ENCODE peak calls at places on chromosome 18, in eight cellular contexts. O is aorta; S is dorsolateral prefrontal cortex; C is A549; F is GM23248; W is HL-60; I is CD8-positive, alpha-beta T cell; G is naive thymus-derived CD4-positive, alpha-beta T cell. D is an unnamed sample.

GRCh38 chr18:33201509-33201926 is 239.0 kb downstream of the CCDC178 start:
- DNase-seq in G (no peak), S (no peak), F (peak; percentile 30), W (no peak), C (no peak), I (no peak), O (no peak), D (no peak)

GRCh38 chr18:36372902-36373301 is 75.4 kb downstream of the FHOD3 start:
- DNase-seq in O (no peak), W (peak; percentile 21), C (no peak), F (peak; percentile 17), I (no peak), S (no peak), G (no peak), D (no peak)

GRCh38 chr18:37334494-37335125 is 231.0 kb downstream of the CELF4 start:
- DNase-seq in F (peak; percentile 89), S (no peak), G (no peak), I (no peak), C (no peak), O (no peak), W (no peak), D (no peak)

GRCh38 chr18:43578636-43579203 is 301.4 kb upstream of the SYT4 start:
- DNase-seq in O (no peak), C (no peak), W (no peak), G (no peak), F (no peak), S (no peak), I (no peak), D (no peak)

GRCh38 chr18:42113529-42114191 is 158.6 kb downstream of the PIK3C3 start:
- DNase-seq in O (no peak), S (no peak), W (peak; percentile 63), F (peak; percentile 53), C (no peak), I (no peak), G (no peak), D (no peak)

GRCh38 chr18:6561029-6561861 is 146.5 kb upstream of the L3MBTL4 start:
- DNase-seq in F (peak; percentile 24), C (no peak), I (no peak), W (no peak), S (no peak), O (no peak), G (no peak), D (no peak)

GRCh38 chr18:13067124-13067523 is 76.0 kb downstream of the CEP192 start:
- DNase-seq in G (no peak), W (no peak), I (no peak), C (no peak), F (no peak), S (no peak), O (no peak), D (no peak)

GRCh38 chr18:32893915-32894314 is 121.1 kb upstream of the KLHL14 start:
- DNase-seq in C (peak; percentile 2), O (no peak), F (peak; percentile 7), W (no peak), S (no peak), G (no peak), I (no peak), D (no peak)

GRCh38 chr18:79493801-79494211 is 98.1 kb downstream of the NFATC1 start:
- DNase-seq in O (peak; percentile 65), G (no peak), W (no peak), F (no peak), C (no peak), I (no peak), S (peak; percentile 11), D (no peak)

GRCh38 chr18:7740815-7741214 is 173.7 kb downstream of the PTPRM start:
- DNase-seq in G (no peak), I (no peak), F (no peak), S (no peak), W (no peak), C (no peak), O (no peak), D (no peak)

GRCh38 chr18:80108122-80108536 is 933 bp upstream of the ADNP2 start:
- DNase-seq in W (no peak), S (no peak), G (no peak), F (no peak), C (no peak), I (no peak), O (peak; percentile 72), D (peak; percentile 54)

GRCh38 chr18:8507361-8507760 is 101.9 kb upstream of the RAB12 start:
- DNase-seq in I (no peak), G (no peak), S (no peak), C (no peak), W (no peak), F (peak; percentile 36), O (no peak), D (no peak)

GRCh38 chr18:34592961-34593382 is 117.1 kb upstream of the DTNA start:
- DNase-seq in F (peak; percentile 76), G (no peak), C (no peak), I (no peak), W (no peak), O (peak; percentile 84), S (no peak), D (no peak)

DNA sequence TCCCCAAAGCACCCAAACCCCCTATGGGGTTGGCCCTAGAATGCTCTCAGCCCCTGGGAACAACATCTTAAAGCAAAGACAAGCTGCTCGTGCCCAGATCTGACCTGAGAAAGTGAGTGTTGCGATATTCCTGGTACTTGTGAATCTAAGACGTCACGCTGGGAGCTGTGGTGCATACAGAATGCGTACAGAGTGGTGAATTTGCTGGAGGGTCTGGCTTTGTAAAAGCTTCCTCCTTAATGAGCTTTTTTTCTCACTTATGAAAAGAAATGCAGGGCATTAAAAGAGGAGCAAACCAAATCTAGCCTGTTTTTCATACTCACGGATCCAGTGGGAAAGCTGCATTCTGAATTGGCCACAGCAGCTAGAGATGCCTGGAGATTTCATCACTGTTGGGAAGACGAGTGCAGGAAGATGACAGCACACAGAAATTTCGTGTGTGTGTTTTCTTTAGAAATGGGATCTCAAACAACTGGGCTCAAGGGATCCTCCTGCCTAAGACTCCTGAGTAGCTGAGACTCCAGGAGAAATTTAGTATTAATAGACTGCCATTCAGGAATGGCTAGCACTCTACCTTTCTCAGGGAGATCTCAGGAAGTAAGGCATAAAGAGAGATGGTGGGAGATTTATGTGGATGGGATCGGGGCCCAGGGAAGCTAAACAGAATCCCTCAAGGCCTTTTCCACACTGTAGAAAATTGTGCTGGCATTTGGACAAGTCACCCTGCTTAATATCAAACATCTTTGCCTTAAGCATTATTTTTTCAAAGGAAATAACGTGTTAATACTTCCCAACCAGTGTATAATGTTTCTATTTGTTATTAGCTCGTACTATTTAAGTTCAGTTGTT is 181.3 kb downstream of the ALPK2 start:
- DNase-seq in G (no peak), F (peak; percentile 26), C (no peak), O (no peak), W (no peak), S (no peak), I (no peak), D (no peak)
- H3K27ac ChIP-seq in G (no peak overlapping the region), F (no peak overlapping the region), C (peak overlapping the region; percentile 24), O (no peak overlapping the region), W (no peak overlapping the region), S (peak overlapping the region; percentile 38), I (no peak overlapping the region), D (no peak overlapping the region)

GRCh38 chr18:10745232-10745631 is 219.4 kb downstream of the NAPG start:
- DNase-seq in C (no peak), I (no peak), O (no peak), G (no peak), W (no peak), S (no peak), F (no peak), D (no peak)
- H3K27ac ChIP-seq in C (no peak overlapping the region), I (no peak overlapping the region), O (no peak overlapping the region), G (no peak overlapping the region), W (no peak overlapping the region), S (no peak overlapping the region), F (no peak overlapping the region), D (no peak overlapping the region)

GRCh38 chr18:3250237-3251107 is 2.9 kb downstream of the MYL12A start:
- DNase-seq in F (peak; percentile 79), S (no peak), W (no peak), O (no peak), G (no peak), C (no peak), I (no peak), D (no peak)

GRCh38 chr18:3248062-3248669 is 565 bp downstream of the MYL12A start:
- DNase-seq in I (peak; percentile 33), S (no peak), F (peak; percentile 72), W (no peak), O (no peak), G (no peak), C (no peak), D (no peak)

GRCh38 chr18:3246636-3247242 is 862 bp upstream of the MYL12A start:
- DNase-seq in I (no peak), G (no peak), W (no peak), C (no peak), O (no peak), S (no peak), F (peak; percentile 61), D (peak; percentile 38)

GRCh38 chr18:3247243-3248061 is at the start of gene MYL12A:
- DNase-seq in O (peak; percentile 99), S (peak; percentile 85), W (peak; percentile 99), I (peak; percentile 86), C (peak; percentile 67), F (peak; percentile 97), G (peak; percentile 79), D (peak; percentile 87)

DNA sequence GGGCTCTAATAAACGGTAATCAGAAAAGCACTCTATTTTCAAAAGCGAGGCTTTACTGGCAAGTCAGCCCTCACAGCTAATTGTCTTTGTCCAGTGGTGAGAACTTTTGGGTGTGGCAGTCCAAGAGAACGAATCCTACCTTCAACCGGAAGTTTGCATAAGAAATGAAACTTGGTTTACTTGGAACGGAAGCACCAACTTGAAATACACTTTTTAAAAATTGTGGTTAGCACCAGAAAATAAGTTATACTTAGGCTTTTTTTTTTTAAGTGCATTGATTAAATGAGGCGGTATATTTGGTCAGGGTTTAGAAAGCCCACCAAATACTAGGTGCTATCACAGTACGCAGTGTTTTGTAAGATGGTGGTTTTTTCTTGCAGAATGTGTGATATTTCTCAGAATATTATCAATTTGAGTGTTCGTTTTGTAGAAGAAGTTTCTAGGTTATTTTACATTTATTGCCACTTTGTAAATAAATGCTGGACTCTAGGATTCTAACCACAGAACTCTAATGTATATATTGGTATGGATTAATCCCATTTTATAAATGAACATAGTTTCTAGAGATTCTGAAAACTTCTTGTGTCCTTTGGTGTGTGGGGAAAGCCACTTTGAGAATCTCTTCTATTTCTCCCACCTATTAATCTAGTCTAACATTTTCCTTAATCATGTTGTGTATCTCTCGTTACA is 1.2 kb downstream of the MYL12A start:
- DNase-seq in I (no peak), G (peak; percentile 52), F (peak; percentile 70), O (no peak), S (no peak), C (no peak), W (peak; percentile 70), D (peak; percentile 57)
- H3K27ac ChIP-seq in I (peak overlapping the region; percentile 79), G (peak overlapping the region; percentile 80), F (peak overlapping the region; percentile 95), O (peak overlapping the region; percentile 90), S (peak overlapping the region; percentile 95), C (peak overlapping the region; percentile 93), W (peak overlapping the region; percentile 99), D (peak overlapping the region; percentile 85)

DNA sequence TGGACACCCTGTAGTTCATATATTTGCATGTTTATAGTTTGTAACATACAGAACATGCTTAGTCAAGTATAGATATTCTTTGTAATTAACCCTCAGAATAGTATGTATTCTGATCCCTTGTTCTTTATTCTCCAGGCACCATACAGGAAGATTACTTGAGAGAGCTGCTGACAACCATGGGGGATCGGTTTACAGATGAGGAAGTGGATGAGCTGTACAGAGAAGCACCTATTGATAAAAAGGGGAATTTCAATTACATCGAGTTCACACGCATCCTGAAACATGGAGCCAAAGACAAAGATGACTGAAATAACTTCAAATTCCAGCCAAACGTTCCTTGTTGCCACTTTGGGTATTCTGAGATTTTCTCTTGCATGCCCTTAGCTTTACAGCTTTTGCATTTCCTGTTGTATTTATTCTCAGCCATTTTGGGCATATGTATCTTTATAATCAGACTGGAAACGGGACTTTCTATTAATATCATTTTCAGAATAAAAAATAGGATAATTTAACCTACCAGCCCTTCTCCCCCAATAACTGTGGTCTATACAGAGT is 6.2 kb upstream of the MYL12B start:
- DNase-seq in S (no peak), I (no peak), W (no peak), O (no peak), F (no peak), C (no peak), G (no peak), D (no peak)
- H3K27ac ChIP-seq in S (no peak overlapping the region), I (no peak overlapping the region), W (peak overlapping the region; percentile 8), O (peak overlapping the region; percentile 67), F (peak overlapping the region; percentile 27), C (no peak overlapping the region), G (peak overlapping the region; percentile 48), D (peak overlapping the region; percentile 38)